ENCODE peak calls at places on chromosome 7, in six cellular contexts. I is substantia nigra, Q is stomach, G is HS-27A, K is HFFc6, C is uterus. M is an unnamed sample.

GRCh38 chr7:127776776-127777390 is 124.9 kb downstream of the SND1 start:
- DNase-seq in I (no peak), Q (no peak), G (peak), K (peak), C (no peak), M (no peak)

GRCh38 chr7:4638781-4639575 is 43.1 kb upstream of the FOXK1 start:
- DNase-seq in I (no peak), Q (no peak), G (no peak), K (no peak), C (no peak), M (no peak)

GRCh38 chr7:117157121-117157870 is 165.6 kb downstream of the WNT2 start:
- DNase-seq in I (no peak), Q (no peak), G (no peak), K (peak), C (peak), M (no peak)

GRCh38 chr7:121061826-121062582 is 73.5 kb downstream of the CPED1 start:
- DNase-seq in I (no peak), Q (no peak), G (no peak), K (no peak), C (no peak), M (no peak)

GRCh38 chr7:87878208-87878735 is 2.0 kb downstream of the DBF4 start:
- DNase-seq in I (no peak), Q (no peak), G (no peak), K (peak), C (no peak), M (no peak)

GRCh38 chr7:3042861-3043489 is 692 bp downstream of the CARD11 start:
- DNase-seq in I (no peak), Q (no peak), G (no peak), K (no peak), C (no peak), M (no peak)

GRCh38 chr7:1060315-1061080 is 16.2 kb downstream of the GPR146 start:
- DNase-seq in I (no peak), Q (peak), G (no peak), K (no peak), C (no peak), M (no peak)

GRCh38 chr7:51217804-51218203 is 98.8 kb downstream of the COBL start:
- DNase-seq in I (no peak), Q (no peak), G (no peak), K (no peak), C (no peak), M (no peak)

GRCh38 chr7:127365164-127365956 is 27.1 kb downstream of the ZNF800 start:
- DNase-seq in I (no peak), Q (no peak), G (no peak), K (no peak), C (no peak), M (no peak)

GRCh38 chr7:44220046-44220720 is 19.4 kb downstream of the YKT6 start:
- DNase-seq in I (no peak), Q (no peak), G (no peak), K (no peak), C (no peak), M (no peak)

M was measured in prostate gland.